ENCODE peak calls at places on chromosomes 2 and 18, in five cellular contexts. One of them, this sample, is unnamed.

GRCh38 chr2:130826821-130827501 is 9.8 kb upstream of the ARHGEF4 start:
- DNase-seq in heart right ventricle: no peak
- DNase-seq in keratinocyte: no peak
- DNase-seq in suprapubic skin: peak; percentile 51
- DNase-seq in DND-41: no peak
- DNase-seq in this sample: no peak

GRCh38 chr2:113061896-113062770 is 3.1 kb downstream of the IL36RN start:
- DNase-seq in heart right ventricle: no peak
- DNase-seq in keratinocyte: no peak
- DNase-seq in DND-41: no peak
- DNase-seq in suprapubic skin: no peak
- DNase-seq in this sample: no peak

GRCh38 chr18:3524706-3525105 is 74.7 kb downstream of the TGIF1 start:
- DNase-seq in keratinocyte: no peak
- DNase-seq in suprapubic skin: no peak
- DNase-seq in DND-41: no peak
- DNase-seq in heart right ventricle: no peak
- DNase-seq in this sample: no peak

GRCh38 chr2:11949732-11950503 is 203.5 kb downstream of the LPIN1 start:
- DNase-seq in keratinocyte: no peak
- DNase-seq in DND-41: no peak
- DNase-seq in suprapubic skin: no peak
- DNase-seq in heart right ventricle: no peak
- DNase-seq in this sample: no peak

GRCh38 chr18:54197747-54198411 is 26.6 kb downstream of the MBD2 start:
- DNase-seq in keratinocyte: no peak
- DNase-seq in heart right ventricle: no peak
- DNase-seq in DND-41: no peak
- DNase-seq in suprapubic skin: no peak
- DNase-seq in this sample: no peak

GRCh38 chr18:48892146-48892855 is 58.5 kb downstream of the SMAD7 start:
- DNase-seq in heart right ventricle: no peak
- DNase-seq in suprapubic skin: peak; percentile 56
- DNase-seq in DND-41: no peak
- DNase-seq in keratinocyte: no peak
- DNase-seq in this sample: peak; percentile 59

GRCh38 chr2:11111811-11112425 is 43.3 kb upstream of the SLC66A3 start:
- DNase-seq in heart right ventricle: no peak
- DNase-seq in DND-41: no peak
- DNase-seq in suprapubic skin: no peak
- DNase-seq in keratinocyte: no peak
- DNase-seq in this sample: no peak

GRCh38 chr2:170502400-170503135 is 212.6 kb upstream of the SP5 start:
- DNase-seq in suprapubic skin: no peak
- DNase-seq in heart right ventricle: no peak
- DNase-seq in DND-41: no peak
- DNase-seq in keratinocyte: no peak
- DNase-seq in this sample: no peak

GRCh38 chr18:13568443-13569392 is 157.6 kb downstream of the FAM210A start:
- DNase-seq in DND-41: no peak
- DNase-seq in heart right ventricle: no peak
- DNase-seq in suprapubic skin: no peak
- DNase-seq in keratinocyte: no peak
- DNase-seq in this sample: no peak

GRCh38 chr2:216787851-216788250 is 72.0 kb downstream of the TNP1 start:
- DNase-seq in heart right ventricle: no peak
- DNase-seq in suprapubic skin: no peak
- DNase-seq in keratinocyte: no peak
- DNase-seq in DND-41: no peak
- DNase-seq in this sample: no peak

GRCh38 chr2:128395196-128395595 is 76.5 kb upstream of the HS6ST1 start:
- DNase-seq in suprapubic skin: peak; percentile 35
- DNase-seq in DND-41: no peak
- DNase-seq in keratinocyte: no peak
- DNase-seq in heart right ventricle: no peak
- DNase-seq in this sample: peak; percentile 15

GRCh38 chr18:13284330-13285027 is 65.9 kb downstream of the LDLRAD4 start:
- DNase-seq in keratinocyte: no peak
- DNase-seq in DND-41: no peak
- DNase-seq in suprapubic skin: no peak
- DNase-seq in heart right ventricle: no peak
- DNase-seq in this sample: peak; percentile 77

GRCh38 chr18:48459016-48459415 is 49.8 kb upstream of the ZBTB7C start:
- DNase-seq in suprapubic skin: no peak
- DNase-seq in keratinocyte: no peak
- DNase-seq in DND-41: no peak
- DNase-seq in heart right ventricle: no peak
- DNase-seq in this sample: no peak

GRCh38 chr2:217757108-217757463 is 245.7 kb downstream of the TNS1 start:
- DNase-seq in suprapubic skin: no peak
- DNase-seq in heart right ventricle: no peak
- DNase-seq in DND-41: no peak
- DNase-seq in keratinocyte: no peak
- DNase-seq in this sample: no peak

GRCh38 chr18:7273301-7273911 is 42.5 kb downstream of the LRRC30 start:
- DNase-seq in suprapubic skin: peak; percentile 88
- DNase-seq in DND-41: no peak
- DNase-seq in heart right ventricle: peak; percentile 69
- DNase-seq in keratinocyte: no peak
- DNase-seq in this sample: peak; percentile 85

GRCh38 chr2:69773201-69773600 is 31.3 kb downstream of the ANXA4 start:
- DNase-seq in heart right ventricle: no peak
- DNase-seq in DND-41: no peak
- DNase-seq in keratinocyte: no peak
- DNase-seq in suprapubic skin: no peak
- DNase-seq in this sample: no peak

GRCh38 chr18:52723456-52724065 is 383.6 kb downstream of the DCC start:
- DNase-seq in keratinocyte: no peak
- DNase-seq in suprapubic skin: no peak
- DNase-seq in DND-41: no peak
- DNase-seq in heart right ventricle: no peak
- DNase-seq in this sample: no peak

GRCh38 chr2:66565291-66565690 is 130.4 kb downstream of the MEIS1 start:
- DNase-seq in heart right ventricle: no peak
- DNase-seq in keratinocyte: no peak
- DNase-seq in DND-41: no peak
- DNase-seq in suprapubic skin: no peak
- DNase-seq in this sample: no peak

GRCh38 chr2:223076573-223076972 is 24.6 kb downstream of the KCNE4 start:
- DNase-seq in suprapubic skin: no peak
- DNase-seq in DND-41: no peak
- DNase-seq in heart right ventricle: no peak
- DNase-seq in keratinocyte: peak; percentile 17
- DNase-seq in this sample: no peak

GRCh38 chr2:53813151-53813550 is 26.3 kb downstream of the ERLEC1 start:
- DNase-seq in keratinocyte: no peak
- DNase-seq in DND-41: no peak
- DNase-seq in heart right ventricle: no peak
- DNase-seq in suprapubic skin: no peak
- DNase-seq in this sample: no peak

GRCh38 chr18:77671456-77672167 is 422.0 kb downstream of the GALR1 start:
- DNase-seq in DND-41: no peak
- DNase-seq in suprapubic skin: no peak
- DNase-seq in heart right ventricle: no peak
- DNase-seq in keratinocyte: no peak
- DNase-seq in this sample: no peak

GRCh38 chr2:174697267-174697666 is 67.0 kb downstream of the CHRNA1 start:
- DNase-seq in DND-41: peak; percentile 72
- DNase-seq in heart right ventricle: peak; percentile 27
- DNase-seq in suprapubic skin: no peak
- DNase-seq in keratinocyte: no peak
- DNase-seq in this sample: peak; percentile 44

GRCh38 chr2:232230557-232230956 is 148.0 kb upstream of the ALPP start:
- DNase-seq in suprapubic skin: no peak
- DNase-seq in heart right ventricle: no peak
- DNase-seq in DND-41: peak; percentile 26
- DNase-seq in keratinocyte: no peak
- DNase-seq in this sample: no peak

GRCh38 chr2:60152226-60152833 is 401.1 kb downstream of the BCL11A start:
- DNase-seq in DND-41: no peak
- DNase-seq in suprapubic skin: no peak
- DNase-seq in keratinocyte: no peak
- DNase-seq in heart right ventricle: no peak
- DNase-seq in this sample: no peak

GRCh38 chr2:144644549-144644948 is 124.6 kb upstream of the ZEB2 start:
- DNase-seq in heart right ventricle: no peak
- DNase-seq in keratinocyte: no peak
- DNase-seq in suprapubic skin: no peak
- DNase-seq in DND-41: no peak
- DNase-seq in this sample: no peak

GRCh38 chr2:240472078-240472790 is 36.8 kb downstream of the GPC1 start:
- DNase-seq in heart right ventricle: no peak
- DNase-seq in DND-41: peak; percentile 3
- DNase-seq in suprapubic skin: no peak
- DNase-seq in keratinocyte: no peak
- DNase-seq in this sample: peak; percentile 8

GRCh38 chr2:217185265-217185995 is 325.6 kb upstream of the TNP1 start:
- DNase-seq in heart right ventricle: no peak
- DNase-seq in keratinocyte: no peak
- DNase-seq in DND-41: no peak
- DNase-seq in suprapubic skin: no peak
- DNase-seq in this sample: no peak

GRCh38 chr2:189402932-189403331 is 38.3 kb upstream of the WDR75 start:
- DNase-seq in keratinocyte: no peak
- DNase-seq in DND-41: no peak
- DNase-seq in suprapubic skin: no peak
- DNase-seq in heart right ventricle: no peak
- DNase-seq in this sample: no peak

GRCh38 chr18:3212636-3213035 is 7.1 kb downstream of the MYOM1 start:
- DNase-seq in suprapubic skin: no peak
- DNase-seq in heart right ventricle: no peak
- DNase-seq in DND-41: no peak
- DNase-seq in keratinocyte: no peak
- DNase-seq in this sample: no peak

GRCh38 chr18:44761812-44762211 is 81.1 kb downstream of the SETBP1 start:
- DNase-seq in suprapubic skin: no peak
- DNase-seq in heart right ventricle: no peak
- DNase-seq in DND-41: no peak
- DNase-seq in keratinocyte: no peak
- DNase-seq in this sample: no peak

GRCh38 chr18:44763327-44763726 is 82.6 kb downstream of the SETBP1 start:
- DNase-seq in keratinocyte: no peak
- DNase-seq in heart right ventricle: no peak
- DNase-seq in DND-41: no peak
- DNase-seq in suprapubic skin: no peak
- DNase-seq in this sample: no peak

GRCh38 chr18:44759925-44760342 is 79.2 kb downstream of the SETBP1 start:
- DNase-seq in heart right ventricle: no peak
- DNase-seq in suprapubic skin: no peak
- DNase-seq in keratinocyte: no peak
- DNase-seq in DND-41: no peak
- DNase-seq in this sample: no peak

GRCh38 chr18:44754567-44754966 is 73.9 kb downstream of the SETBP1 start:
- DNase-seq in keratinocyte: no peak
- DNase-seq in suprapubic skin: no peak
- DNase-seq in heart right ventricle: no peak
- DNase-seq in DND-41: no peak
- DNase-seq in this sample: no peak

GRCh38 chr18:44758821-44759624 is 78.3 kb downstream of the SETBP1 start:
- DNase-seq in keratinocyte: no peak
- DNase-seq in DND-41: no peak
- DNase-seq in suprapubic skin: no peak
- DNase-seq in heart right ventricle: no peak
- DNase-seq in this sample: no peak
- H3K27ac ChIP-seq in keratinocyte: no peak overlapping the region
- H3K27ac ChIP-seq in DND-41: no peak overlapping the region
- H3K27ac ChIP-seq in suprapubic skin: no peak overlapping the region
- H3K27ac ChIP-seq in heart right ventricle: no peak overlapping the region
- H3K27ac ChIP-seq in this sample: no peak overlapping the region

DNA sequence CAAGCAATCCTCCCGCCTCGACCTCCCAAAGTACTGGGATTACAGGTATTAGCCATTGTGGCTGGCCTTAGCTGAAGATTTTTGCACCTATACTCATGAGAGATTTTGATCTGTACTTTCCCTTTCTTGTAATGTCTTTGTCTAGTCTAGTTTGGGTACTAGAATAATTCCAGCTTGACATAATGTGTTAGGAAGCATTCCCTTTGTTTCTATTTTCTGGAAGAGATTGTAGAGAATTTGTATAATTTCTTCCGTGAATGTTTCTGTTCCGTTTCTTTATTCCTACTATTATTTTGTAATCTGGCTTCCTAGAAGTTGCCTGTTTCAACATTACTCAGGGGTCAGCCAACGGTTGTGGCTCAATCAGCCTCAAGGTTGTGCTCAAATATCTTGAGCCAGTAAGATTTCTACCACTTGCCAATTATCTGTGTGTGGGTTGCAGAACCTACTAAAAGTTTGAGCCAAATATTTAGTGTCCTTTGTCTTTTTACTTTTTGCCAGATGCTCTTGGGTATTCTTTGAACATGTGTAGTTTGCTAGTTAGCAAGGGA is 42.6 kb upstream of the BAZ2B start:
- DNase-seq in keratinocyte: no peak
- DNase-seq in DND-41: no peak
- DNase-seq in heart right ventricle: no peak
- DNase-seq in suprapubic skin: no peak
- DNase-seq in this sample: no peak
- H3K27ac ChIP-seq in keratinocyte: no peak overlapping the region
- H3K27ac ChIP-seq in DND-41: no peak overlapping the region
- H3K27ac ChIP-seq in heart right ventricle: no peak overlapping the region
- H3K27ac ChIP-seq in suprapubic skin: no peak overlapping the region
- H3K27ac ChIP-seq in this sample: no peak overlapping the region

DNA sequence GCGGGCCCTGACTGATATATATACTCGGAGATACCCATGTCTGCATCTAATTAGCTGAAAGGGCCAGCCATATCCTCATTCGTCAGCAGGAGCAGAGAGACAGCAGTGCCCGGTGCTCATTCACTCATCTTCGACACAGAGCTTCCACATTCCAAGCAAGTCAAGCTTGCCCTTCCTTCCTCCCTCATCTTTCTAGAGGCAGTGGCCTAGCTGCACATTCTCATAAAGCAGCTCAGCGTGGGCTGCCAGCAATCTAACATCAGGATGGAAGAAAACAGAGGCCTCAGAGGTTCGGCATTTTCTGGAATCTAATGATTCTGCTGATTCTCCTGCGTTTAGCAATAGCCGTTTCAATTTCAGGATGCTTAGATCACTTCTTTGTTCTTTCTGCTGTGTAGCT is 68.8 kb downstream of the CLHC1 start:
- DNase-seq in heart right ventricle: no peak
- DNase-seq in keratinocyte: no peak
- DNase-seq in suprapubic skin: no peak
- DNase-seq in DND-41: no peak
- DNase-seq in this sample: no peak
- H3K27ac ChIP-seq in heart right ventricle: no peak overlapping the region
- H3K27ac ChIP-seq in keratinocyte: no peak overlapping the region
- H3K27ac ChIP-seq in suprapubic skin: peak overlapping the region; percentile 65
- H3K27ac ChIP-seq in DND-41: no peak overlapping the region
- H3K27ac ChIP-seq in this sample: peak overlapping the region; percentile 39

DNA sequence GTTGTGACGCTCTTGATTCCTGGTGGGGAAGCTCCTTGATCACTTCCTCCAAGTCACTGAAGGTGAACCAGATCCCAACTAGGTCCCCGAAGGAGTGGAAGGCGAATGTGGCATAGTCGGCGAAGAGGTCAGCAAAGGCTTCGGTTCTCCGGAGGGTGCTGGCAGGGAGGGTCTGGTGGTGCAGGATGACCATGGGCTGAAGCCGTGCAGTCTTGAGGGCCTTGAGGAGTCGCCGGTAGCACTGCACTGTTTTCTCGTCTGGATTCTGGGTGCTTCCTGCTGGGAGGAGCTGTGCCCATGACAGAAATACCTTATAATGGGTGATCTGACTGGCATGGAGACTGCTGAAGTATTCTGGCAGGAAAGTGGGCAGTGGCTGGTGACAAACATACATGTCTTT is 388 bp downstream of the LCT start:
- DNase-seq in suprapubic skin: no peak
- DNase-seq in keratinocyte: no peak
- DNase-seq in DND-41: no peak
- DNase-seq in heart right ventricle: no peak
- DNase-seq in this sample: no peak
- H3K27ac ChIP-seq in suprapubic skin: no peak overlapping the region
- H3K27ac ChIP-seq in keratinocyte: no peak overlapping the region
- H3K27ac ChIP-seq in DND-41: peak overlapping the region; percentile 70
- H3K27ac ChIP-seq in heart right ventricle: no peak overlapping the region
- H3K27ac ChIP-seq in this sample: no peak overlapping the region

This sample was measured in tibial artery.